ENCODE peak calls at places on chromosomes 12 and 14, in eight cellular contexts. One of them, this sample, is unnamed. For H3K36me3, the result is how much of the 10 kb centered on the place peaks cover.

GRCh38 chr12:49188205-49188915 is 520 bp downstream of the TUBA1A start:
- DNase-seq in prostate gland: peak
- DNase-seq in ovary: peak
- DNase-seq in body of pancreas: peak
- DNase-seq in GM23338: peak
- DNase-seq in keratinocyte: no peak
- DNase-seq in upper lobe of right lung: peak
- DNase-seq in IMR-90: peak
- DNase-seq in this sample: no peak

GRCh38 chr12:7303230-7303629 is 642 bp upstream of the ACSM4 start:
- DNase-seq in prostate gland: no peak
- DNase-seq in ovary: no peak
- DNase-seq in body of pancreas: no peak
- DNase-seq in GM23338: no peak
- DNase-seq in keratinocyte: no peak
- DNase-seq in upper lobe of right lung: no peak
- DNase-seq in IMR-90: no peak
- DNase-seq in this sample: no peak

GRCh38 chr12:17342381-17342961 is 736.5 kb upstream of the LMO3 start:
- DNase-seq in prostate gland: no peak
- DNase-seq in ovary: no peak
- DNase-seq in body of pancreas: no peak
- DNase-seq in GM23338: peak
- DNase-seq in keratinocyte: no peak
- DNase-seq in upper lobe of right lung: no peak
- DNase-seq in IMR-90: no peak
- DNase-seq in this sample: no peak

GRCh38 chr12:19234171-19234704 is 104.7 kb downstream of the PLEKHA5 start:
- DNase-seq in prostate gland: no peak
- DNase-seq in ovary: no peak
- DNase-seq in body of pancreas: no peak
- DNase-seq in GM23338: no peak
- DNase-seq in keratinocyte: no peak
- DNase-seq in upper lobe of right lung: no peak
- DNase-seq in IMR-90: peak
- DNase-seq in this sample: no peak

GRCh38 chr14:70152704-70153103 is 36.0 kb downstream of the SLC8A3 start:
- DNase-seq in prostate gland: no peak
- DNase-seq in ovary: no peak
- DNase-seq in body of pancreas: no peak
- DNase-seq in GM23338: no peak
- DNase-seq in keratinocyte: no peak
- DNase-seq in upper lobe of right lung: no peak
- DNase-seq in IMR-90: no peak
- DNase-seq in this sample: no peak

GRCh38 chr12:2198088-2198501 is 145.3 kb downstream of the CACNA1C start:
- DNase-seq in prostate gland: peak
- DNase-seq in ovary: no peak
- DNase-seq in body of pancreas: no peak
- DNase-seq in GM23338: peak
- DNase-seq in keratinocyte: peak
- DNase-seq in upper lobe of right lung: no peak
- DNase-seq in IMR-90: peak
- DNase-seq in this sample: peak

GRCh38 chr12:2285462-2285861 is 232.7 kb downstream of the CACNA1C start:
- DNase-seq in prostate gland: no peak
- DNase-seq in ovary: no peak
- DNase-seq in body of pancreas: no peak
- DNase-seq in GM23338: no peak
- DNase-seq in keratinocyte: no peak
- DNase-seq in upper lobe of right lung: peak
- DNase-seq in IMR-90: no peak
- DNase-seq in this sample: no peak

GRCh38 chr12:89392401-89392800 is 40.1 kb upstream of the DUSP6 start:
- DNase-seq in prostate gland: no peak
- DNase-seq in ovary: no peak
- DNase-seq in body of pancreas: no peak
- DNase-seq in GM23338: no peak
- DNase-seq in keratinocyte: no peak
- DNase-seq in upper lobe of right lung: no peak
- DNase-seq in IMR-90: no peak
- DNase-seq in this sample: no peak

GRCh38 chr12:107330901-107331431 is 237.6 kb upstream of the CRY1 start:
- DNase-seq in prostate gland: no peak
- DNase-seq in ovary: no peak
- DNase-seq in body of pancreas: no peak
- DNase-seq in GM23338: no peak
- DNase-seq in keratinocyte: no peak
- DNase-seq in upper lobe of right lung: no peak
- DNase-seq in IMR-90: no peak
- DNase-seq in this sample: no peak

GRCh38 chr14:90641111-90642010 is 174.9 kb downstream of the TTC7B start:
- DNase-seq in prostate gland: no peak
- DNase-seq in ovary: no peak
- DNase-seq in body of pancreas: no peak
- DNase-seq in GM23338: peak
- DNase-seq in keratinocyte: no peak
- DNase-seq in upper lobe of right lung: no peak
- DNase-seq in IMR-90: peak
- DNase-seq in this sample: no peak

GRCh38 chr14:99982449-99983250 is 82.6 kb upstream of the EVL start:
- DNase-seq in prostate gland: peak
- DNase-seq in ovary: peak
- DNase-seq in body of pancreas: peak
- DNase-seq in GM23338: peak
- DNase-seq in keratinocyte: peak
- DNase-seq in upper lobe of right lung: no peak
- DNase-seq in IMR-90: peak
- DNase-seq in this sample: peak

GRCh38 chr14:92475451-92476187 is 38.0 kb upstream of the RIN3 start:
- DNase-seq in prostate gland: no peak
- DNase-seq in ovary: peak
- DNase-seq in body of pancreas: peak
- DNase-seq in GM23338: no peak
- DNase-seq in keratinocyte: no peak
- DNase-seq in upper lobe of right lung: peak
- DNase-seq in IMR-90: no peak
- DNase-seq in this sample: no peak

GRCh38 chr14:103801459-103801858 is 45.9 kb downstream of the PPP1R13B start:
- DNase-seq in prostate gland: no peak
- DNase-seq in ovary: no peak
- DNase-seq in body of pancreas: no peak
- DNase-seq in GM23338: peak
- DNase-seq in keratinocyte: peak
- DNase-seq in upper lobe of right lung: no peak
- DNase-seq in IMR-90: peak
- DNase-seq in this sample: peak

GRCh38 chr12:125093681-125094025 is 28.4 kb downstream of the AACS start:
- DNase-seq in prostate gland: no peak
- DNase-seq in ovary: no peak
- DNase-seq in body of pancreas: no peak
- DNase-seq in GM23338: no peak
- DNase-seq in keratinocyte: no peak
- DNase-seq in upper lobe of right lung: no peak
- DNase-seq in IMR-90: no peak
- DNase-seq in this sample: no peak

GRCh38 chr12:125092108-125092871 is 27.1 kb downstream of the AACS start:
- DNase-seq in prostate gland: no peak
- DNase-seq in ovary: no peak
- DNase-seq in body of pancreas: no peak
- DNase-seq in GM23338: no peak
- DNase-seq in keratinocyte: no peak
- DNase-seq in upper lobe of right lung: no peak
- DNase-seq in IMR-90: no peak
- DNase-seq in this sample: no peak

GRCh38 chr12:125091401-125091800 is 26.2 kb downstream of the AACS start:
- DNase-seq in prostate gland: no peak
- DNase-seq in ovary: no peak
- DNase-seq in body of pancreas: no peak
- DNase-seq in GM23338: no peak
- DNase-seq in keratinocyte: no peak
- DNase-seq in upper lobe of right lung: no peak
- DNase-seq in IMR-90: no peak
- DNase-seq in this sample: no peak

GRCh38 chr12:125090437-125090836 is 25.2 kb downstream of the AACS start:
- DNase-seq in prostate gland: no peak
- DNase-seq in ovary: no peak
- DNase-seq in body of pancreas: no peak
- DNase-seq in GM23338: no peak
- DNase-seq in keratinocyte: no peak
- DNase-seq in upper lobe of right lung: no peak
- DNase-seq in IMR-90: no peak
- DNase-seq in this sample: no peak

DNA sequence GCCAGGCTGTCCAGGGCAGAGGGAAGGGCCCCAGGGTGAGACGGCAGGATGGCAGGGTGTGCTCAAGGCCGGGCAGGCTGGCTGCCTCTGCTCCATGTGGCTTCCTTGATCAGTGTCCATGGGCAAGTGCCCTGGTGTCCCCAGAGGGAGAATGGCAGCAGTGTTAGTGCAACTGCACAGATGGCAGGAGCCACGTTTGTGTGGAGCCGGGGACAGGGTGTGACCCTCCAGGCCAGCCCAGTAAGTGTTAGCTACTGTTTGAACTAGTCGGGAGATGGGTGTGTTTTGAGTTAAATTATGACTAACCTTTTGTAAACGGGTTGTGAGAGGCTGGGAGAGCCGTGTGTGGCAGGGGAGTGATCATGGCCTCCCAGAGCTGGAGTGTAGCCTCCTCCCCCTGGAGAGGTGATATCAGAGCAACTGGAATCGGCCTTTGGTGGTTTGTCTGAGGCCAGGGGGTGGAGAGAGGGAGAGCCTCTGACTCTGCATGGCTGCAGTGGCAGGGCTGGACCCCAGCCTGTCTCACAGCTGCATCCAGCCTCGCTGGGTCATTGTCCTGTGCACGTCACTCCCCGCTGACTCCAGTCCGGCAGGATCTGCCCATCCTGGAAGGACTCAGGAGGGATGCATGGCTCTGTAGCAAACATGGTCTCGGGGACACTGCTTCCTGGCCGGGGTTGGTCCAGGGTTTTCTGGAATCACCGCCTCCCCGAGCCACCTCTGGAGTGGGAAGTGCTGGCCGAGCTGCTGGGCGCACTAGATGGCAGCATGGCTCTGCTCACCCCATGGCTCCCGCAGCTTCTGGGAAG is 27.8 kb downstream of the AACS start:
- DNase-seq in prostate gland: no peak
- DNase-seq in ovary: no peak
- DNase-seq in body of pancreas: peak
- DNase-seq in GM23338: peak
- DNase-seq in keratinocyte: no peak
- DNase-seq in upper lobe of right lung: no peak
- DNase-seq in IMR-90: peak
- DNase-seq in this sample: peak
- TF ChIP-seq CTCF in prostate gland: no peak
- TF ChIP-seq CTCF in ovary: no peak
- TF ChIP-seq CTCF in body of pancreas: peak
- TF ChIP-seq CTCF in GM23338: peak
- TF ChIP-seq CTCF in keratinocyte: no peak
- TF ChIP-seq CTCF in upper lobe of right lung: no peak
- TF ChIP-seq CTCF in IMR-90: peak
- TF ChIP-seq CTCF in this sample: no peak

DNA sequence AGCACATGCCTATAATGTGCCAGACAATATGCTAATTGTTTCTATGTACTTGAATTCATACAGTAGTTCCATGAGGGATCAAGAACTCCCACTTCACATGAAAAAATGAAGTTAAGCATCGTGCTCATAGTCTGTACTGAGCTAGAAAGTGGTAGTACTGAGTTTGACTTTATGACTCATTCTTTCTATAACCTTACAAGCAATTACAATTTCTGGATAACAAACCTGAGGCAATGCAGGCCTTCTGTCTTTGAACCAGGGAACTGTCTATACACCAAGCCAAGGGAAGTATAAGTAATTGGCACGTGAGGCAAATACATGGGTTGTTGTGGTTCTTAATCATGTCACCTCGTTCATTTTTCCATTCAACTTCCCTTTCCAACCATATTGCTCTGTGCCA is 16.8 kb downstream of the GNS start:
- DNase-seq in prostate gland: no peak
- DNase-seq in ovary: no peak
- DNase-seq in body of pancreas: no peak
- DNase-seq in GM23338: no peak
- DNase-seq in keratinocyte: no peak
- DNase-seq in upper lobe of right lung: no peak
- DNase-seq in IMR-90: no peak
- DNase-seq in this sample: no peak
- H3K36me3 ChIP-seq in prostate gland: under half
- H3K36me3 ChIP-seq in ovary: under half
- H3K36me3 ChIP-seq in body of pancreas: under half
- H3K36me3 ChIP-seq in GM23338: under half
- H3K36me3 ChIP-seq in keratinocyte: under half
- H3K36me3 ChIP-seq in upper lobe of right lung: half or more
- H3K36me3 ChIP-seq in IMR-90: under half
- H3K36me3 ChIP-seq in this sample: under half

DNA sequence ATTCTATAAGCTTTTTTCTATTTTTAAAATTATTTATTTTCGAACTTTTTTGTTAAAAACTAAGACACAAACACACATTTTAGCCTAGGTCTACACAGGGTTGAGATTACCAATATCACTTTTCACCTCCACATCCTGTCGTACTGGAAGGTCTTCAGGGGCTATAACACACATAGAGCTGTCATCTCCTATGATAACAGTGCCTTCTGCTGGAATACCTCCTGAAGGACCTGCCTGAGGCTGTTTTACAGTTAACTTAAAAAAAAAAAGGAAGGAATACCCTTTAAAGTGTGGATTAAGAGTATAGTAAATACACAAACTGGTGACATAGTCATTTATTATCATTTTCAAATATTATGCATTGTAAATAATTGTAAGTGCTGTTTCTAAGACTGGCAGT is 43.0 kb downstream of the RASSF8 start:
- DNase-seq in prostate gland: no peak
- DNase-seq in ovary: no peak
- DNase-seq in body of pancreas: no peak
- DNase-seq in GM23338: no peak
- DNase-seq in keratinocyte: no peak
- DNase-seq in upper lobe of right lung: no peak
- DNase-seq in IMR-90: no peak
- DNase-seq in this sample: no peak
- TF ChIP-seq CTCF in prostate gland: no peak
- TF ChIP-seq CTCF in ovary: no peak
- TF ChIP-seq CTCF in body of pancreas: no peak
- TF ChIP-seq CTCF in GM23338: peak
- TF ChIP-seq CTCF in keratinocyte: no peak
- TF ChIP-seq CTCF in upper lobe of right lung: no peak
- TF ChIP-seq CTCF in IMR-90: peak
- TF ChIP-seq CTCF in this sample: no peak

DNA sequence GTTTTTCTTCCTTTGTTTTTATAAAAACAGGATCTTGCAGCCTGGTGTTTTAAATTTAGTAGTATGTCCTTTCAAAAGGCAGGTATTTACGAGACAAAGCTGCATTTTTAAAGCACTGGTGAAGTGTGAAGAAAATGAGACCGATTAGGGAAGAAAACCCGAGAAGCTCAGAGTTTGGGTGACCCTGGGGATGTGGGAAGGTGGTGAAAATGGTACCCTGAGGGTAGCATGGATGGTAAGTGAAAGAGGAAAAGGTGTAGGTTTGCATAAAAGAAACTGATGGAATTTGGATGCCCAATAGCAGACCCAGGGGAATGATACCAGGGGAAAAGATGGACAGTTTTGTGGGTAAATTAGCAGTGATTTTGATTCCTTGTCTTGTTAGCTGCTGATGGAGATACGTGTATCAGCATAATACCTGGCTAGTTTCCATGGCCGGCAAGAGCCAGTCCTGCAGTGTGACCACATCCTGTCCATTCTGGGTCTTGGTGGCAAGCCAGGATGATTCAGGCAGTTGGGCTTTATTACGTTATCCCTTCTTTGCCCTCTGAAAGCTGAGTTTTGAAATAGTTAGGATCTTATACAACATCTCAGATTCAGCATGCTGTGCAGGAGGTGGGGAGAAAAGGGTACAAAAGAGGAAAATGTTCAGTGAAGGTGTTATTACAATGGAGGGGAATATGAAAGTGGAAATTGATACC is 8.9 kb downstream of the BICD1 start:
- DNase-seq in prostate gland: peak
- DNase-seq in ovary: peak
- DNase-seq in body of pancreas: peak
- DNase-seq in GM23338: no peak
- DNase-seq in keratinocyte: peak
- DNase-seq in upper lobe of right lung: peak
- DNase-seq in IMR-90: peak
- DNase-seq in this sample: peak
- H3K36me3 ChIP-seq in prostate gland: under half
- H3K36me3 ChIP-seq in ovary: under half
- H3K36me3 ChIP-seq in body of pancreas: under half
- H3K36me3 ChIP-seq in GM23338: under half
- H3K36me3 ChIP-seq in keratinocyte: under half
- H3K36me3 ChIP-seq in upper lobe of right lung: under half
- H3K36me3 ChIP-seq in IMR-90: under half
- H3K36me3 ChIP-seq in this sample: under half